ENCODE peak calls at places on chromosomes 2 and 18, in nine cellular contexts. P is neural crest cell, G is GM10248, W is Caco-2, V is adrenal gland, D is A549, O is body of pancreas, A is AG04450, F is colonic mucosa. Z is an unnamed sample.

GRCh38 chr18:79786781-79787526 is 10.8 kb upstream of the KCNG2 start:
- DNase-seq in P (no peak), G (no peak), W (no peak), V (no peak), D (no peak), O (no peak), A (no peak), F (no peak), Z (no peak)

GRCh38 chr18:79873449-79874110 is 75.8 kb downstream of the KCNG2 start:
- DNase-seq in P (no peak), G (no peak), W (no peak), V (no peak), D (no peak), O (no peak), A (no peak), F (no peak), Z (no peak)

GRCh38 chr18:26457611-26458350 is 90.6 kb downstream of the KCTD1 start:
- DNase-seq in P (no peak), G (no peak), W (no peak), V (no peak), D (no peak), O (no peak), A (no peak), F (no peak), Z (no peak)

GRCh38 chr2:200353873-200354272 is 47.4 kb downstream of the SPATS2L start:
- DNase-seq in P (no peak), G (no peak), W (no peak), V (no peak), D (no peak), O (no peak), A (no peak), F (no peak), Z (no peak)

GRCh38 chr18:72871091-72871490 is 3.3 kb upstream of the NETO1 start:
- DNase-seq in P (no peak), G (no peak), W (no peak), V (no peak), D (no peak), O (no peak), A (no peak), F (no peak), Z (no peak)

GRCh38 chr18:23405626-23406025 is 47.5 kb upstream of the RIOK3 start:
- DNase-seq in P (no peak), G (no peak), W (no peak), V (no peak), D (no peak), O (no peak), A (no peak), F (no peak), Z (no peak)

GRCh38 chr2:140383781-140384180 is 1603.6 kb upstream of the NXPH2 start:
- DNase-seq in P (no peak), G (no peak), W (no peak), V (no peak), D (no peak), O (no peak), A (no peak), F (no peak), Z (no peak)

GRCh38 chr18:58838165-58838860 is 26.4 kb upstream of the ZNF532 start:
- DNase-seq in P (no peak), G (no peak), W (no peak), V (no peak), D (no peak), O (no peak), A (no peak), F (no peak), Z (no peak)

GRCh38 chr2:6957910-6958615 is 40.9 kb downstream of the RNF144A start:
- DNase-seq in P (no peak), G (no peak), W (no peak), V (peak; percentile 71), D (no peak), O (no peak), A (no peak), F (no peak), Z (no peak)

GRCh38 chr18:32549248-32549842 is 78.7 kb upstream of the GAREM1 start:
- DNase-seq in P (peak; percentile 47), G (peak; percentile 41), W (peak; percentile 33), V (peak; percentile 32), D (peak; percentile 6), O (peak; percentile 66), A (no peak), F (peak; percentile 66), Z (peak; percentile 57)

GRCh38 chr2:85886585-85886984 is 2.2 kb downstream of the ST3GAL5 start:
- DNase-seq in P (no peak), G (no peak), W (no peak), V (peak; percentile 90), D (no peak), O (peak; percentile 59), A (peak; percentile 90), F (peak; percentile 59), Z (no peak)

GRCh38 chr2:30716117-30716900 is 90.9 kb downstream of the CAPN13 start:
- DNase-seq in P (no peak), G (no peak), W (no peak), V (no peak), D (no peak), O (no peak), A (no peak), F (peak; percentile 9), Z (no peak)

GRCh38 chr18:21085579-21086161 is 25.9 kb downstream of the ROCK1 start:
- DNase-seq in P (no peak), G (no peak), W (no peak), V (no peak), D (no peak), O (no peak), A (no peak), F (no peak), Z (no peak)

GRCh38 chr18:21084511-21085078 is 27.0 kb downstream of the ROCK1 start:
- DNase-seq in P (no peak), G (no peak), W (no peak), V (no peak), D (no peak), O (no peak), A (no peak), F (no peak), Z (no peak)

GRCh38 chr18:21083017-21083416 is 28.6 kb downstream of the ROCK1 start:
- DNase-seq in P (no peak), G (no peak), W (no peak), V (no peak), D (no peak), O (no peak), A (no peak), F (no peak), Z (no peak)

GRCh38 chr18:21081425-21081824 is 30.2 kb downstream of the ROCK1 start:
- DNase-seq in P (no peak), G (no peak), W (no peak), V (no peak), D (no peak), O (no peak), A (no peak), F (no peak), Z (no peak)

DNA sequence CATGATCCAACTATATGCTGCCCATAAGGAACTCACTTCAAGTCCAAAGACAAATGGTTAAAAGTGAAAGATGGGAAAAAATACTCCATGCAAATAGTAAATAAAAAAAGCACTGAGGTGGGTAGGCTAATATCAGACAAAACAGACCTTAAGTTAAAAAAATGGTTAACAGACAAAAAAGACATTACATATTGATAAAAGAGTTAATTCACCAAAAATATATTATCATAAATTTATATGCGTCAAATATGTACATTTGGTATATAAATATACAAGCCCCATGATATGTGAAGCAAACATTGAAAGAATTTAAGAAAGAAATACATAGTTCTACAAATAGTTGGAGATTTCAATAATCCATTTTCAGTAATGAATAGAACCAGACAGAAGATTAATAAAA is 31.0 kb downstream of the ROCK1 start:
- DNase-seq in P (no peak), G (no peak), W (no peak), V (no peak), D (no peak), O (no peak), A (no peak), F (no peak), Z (no peak)
- TF ChIP-seq CTCF in P (no peak), G (no peak), W (no peak), V (no peak), D (no peak), O (no peak), A (no peak), F (no peak), Z (no peak)

DNA sequence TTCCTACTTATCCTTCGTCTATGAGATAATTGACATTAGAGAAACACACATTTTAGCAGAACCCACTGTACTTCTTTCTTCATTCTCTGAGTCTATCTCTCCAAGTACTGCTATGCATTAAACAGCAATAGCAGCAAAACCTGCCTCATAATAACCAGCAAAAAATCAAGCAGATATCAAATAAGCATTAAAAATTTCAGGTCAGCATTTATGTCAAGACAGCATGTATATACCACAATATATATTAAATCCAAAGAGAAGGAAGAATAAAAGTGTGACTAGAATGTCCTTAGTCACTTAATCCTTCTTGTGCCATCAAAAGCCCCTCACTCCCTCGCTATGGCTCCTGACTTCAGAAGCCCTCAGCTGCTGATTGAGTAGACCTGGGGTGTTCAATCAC is 131.3 kb downstream of the MGAT5 start:
- DNase-seq in P (no peak), G (no peak), W (no peak), V (no peak), D (no peak), O (no peak), A (no peak), F (no peak), Z (no peak)
- TF ChIP-seq CTCF in P (no peak), G (no peak), W (no peak), V (no peak), D (no peak), O (no peak), A (no peak), F (no peak), Z (no peak)

GRCh38 chr2:10009811-10010781 is 33.3 kb upstream of the KLF11 start:
- DNase-seq in P (no peak), G (no peak), W (no peak), V (peak; percentile 94), D (no peak), O (peak; percentile 98), A (peak; percentile 24), F (peak; percentile 45), Z (no peak)
- TF ChIP-seq CTCF in P (no peak), G (no peak), W (no peak), V (no peak), D (no peak), O (no peak), A (no peak), F (no peak), Z (no peak)

GRCh38 chr18:3032721-3033120 is 19.8 kb upstream of the LPIN2 start:
- DNase-seq in P (no peak), G (no peak), W (no peak), V (no peak), D (no peak), O (no peak), A (no peak), F (no peak), Z (no peak)

GRCh38 chr18:3037423-3037915 is 24.5 kb upstream of the LPIN2 start:
- DNase-seq in P (no peak), G (peak; percentile 80), W (peak; percentile 51), V (no peak), D (peak; percentile 69), O (peak; percentile 75), A (peak; percentile 55), F (peak; percentile 43), Z (no peak)

GRCh38 chr18:3036108-3036507 is 23.2 kb upstream of the LPIN2 start:
- DNase-seq in P (no peak), G (no peak), W (no peak), V (no peak), D (no peak), O (no peak), A (no peak), F (no peak), Z (no peak)

GRCh38 chr18:3040183-3040582 is 27.2 kb upstream of the LPIN2 start:
- DNase-seq in P (no peak), G (no peak), W (no peak), V (no peak), D (no peak), O (no peak), A (no peak), F (no peak), Z (no peak)

GRCh38 chr18:3035635-3036034 is 22.7 kb upstream of the LPIN2 start:
- DNase-seq in P (no peak), G (no peak), W (no peak), V (no peak), D (no peak), O (no peak), A (no peak), F (no peak), Z (no peak)
- TF ChIP-seq CTCF in P (no peak), G (no peak), W (no peak), V (no peak), D (no peak), O (no peak), A (no peak), F (no peak), Z (no peak)